ENCODE peak calls at places on chromosomes 16 and 17, in four cellular contexts. T is natural killer cell; F is NCI-H345; I is activated effector memory CD4-positive, alpha-beta T cell treated with Interleukin-2 at 50 U/mL for 16 hours. R is an unnamed sample.
A peak's percentile ranks its signal among the peaks of the same experiment; 100 is the strongest.

GRCh38 chr17:57261084-57261461 is 4.8 kb downstream of the MSI2 start:
- DNase-seq in T (no peak), F (no peak), I (no peak), R (no peak)

GRCh38 chr17:37713624-37714023 is 31.2 kb downstream of the HNF1B start:
- DNase-seq in F (no peak), I (no peak), T (no peak), R (no peak)

GRCh38 chr17:29591737-29592624 is 951 bp upstream of the ANKRD13B start:
- DNase-seq in F (peak; percentile 92), I (peak; percentile 67), T (peak; percentile 78), R (peak; percentile 93)

GRCh38 chr17:79667121-79667715 is 56.4 kb upstream of the RBFOX3 start:
- DNase-seq in F (no peak), I (no peak), T (no peak), R (no peak)

GRCh38 chr16:2584742-2585650 is 47.2 kb downstream of the PDPK1 start:
- DNase-seq in F (no peak), I (no peak), T (no peak), R (peak; percentile 9)

GRCh38 chr17:77174928-77175720 is 34.4 kb downstream of the SEC14L1 start:
- DNase-seq in F (no peak), I (no peak), T (no peak), R (no peak)

GRCh38 chr17:33142703-33143299 is 150.3 kb downstream of the ASIC2 start:
- DNase-seq in I (no peak), T (no peak), F (no peak), R (no peak)

GRCh38 chr16:7731121-7731520 is 398.5 kb downstream of the RBFOX1 start:
- DNase-seq in I (no peak), T (no peak), F (no peak), R (peak; percentile 32)

GRCh38 chr17:78498848-78499247 is 78.3 kb downstream of the DNAH17 start:
- DNase-seq in T (no peak), F (no peak), I (no peak), R (no peak)

GRCh38 chr17:79843917-79844815 is 4.9 kb upstream of the CBX4 start:
- DNase-seq in I (no peak), F (peak; percentile 41), T (no peak), R (peak; percentile 18)

GRCh38 chr16:50002190-50002589 is 22.8 kb upstream of the CNEP1R1 start:
- DNase-seq in T (no peak), F (no peak), I (no peak), R (no peak)

GRCh38 chr17:60102632-60103047 is 23.9 kb upstream of the HEATR6 start:
- DNase-seq in T (no peak), I (peak; percentile 13), F (no peak), R (no peak)

GRCh38 chr16:66660422-66661209 is 35.9 kb downstream of the CMTM4 start:
- DNase-seq in I (no peak), T (no peak), F (no peak), R (peak; percentile 26)

GRCh38 chr17:58249270-58250133 is 11.1 kb downstream of the LPO start:
- DNase-seq in I (peak; percentile 62), T (peak; percentile 76), F (peak; percentile 48), R (peak; percentile 59)

GRCh38 chr16:21713549-21714368 is 50.0 kb downstream of the OTOA start:
- DNase-seq in F (no peak), T (no peak), I (no peak), R (no peak)

GRCh38 chr16:50709980-50710379 is 16.6 kb downstream of the NOD2 start:
- DNase-seq in F (no peak), T (no peak), I (no peak), R (no peak)

GRCh38 chr16:7394936-7395335 is 62.3 kb downstream of the RBFOX1 start:
- DNase-seq in I (no peak), T (no peak), F (no peak), R (no peak)

GRCh38 chr17:60395508-60396065 is 3.7 kb upstream of the USP32 start:
- DNase-seq in F (peak; percentile 3), I (no peak), T (no peak), R (no peak)

GRCh38 chr17:82689077-82689476 is 9.4 kb downstream of the RAB40B start:
- DNase-seq in T (no peak), I (no peak), F (no peak), R (no peak)

GRCh38 chr17:79991140-79991923 is 44.3 kb downstream of the TBC1D16 start:
- DNase-seq in T (peak; percentile 47), I (peak; percentile 80), F (peak; percentile 94), R (peak; percentile 73)

GRCh38 chr16:25978227-25978626 is 286.5 kb downstream of the HS3ST4 start:
- DNase-seq in F (no peak), I (no peak), T (no peak), R (no peak)

GRCh38 chr17:65099941-65100315 is 37.2 kb upstream of the RGS9 start:
- DNase-seq in T (peak; percentile 58), F (peak; percentile 43), I (peak; percentile 34), R (no peak)

GRCh38 chr16:1834096-1834495 is 7.1 kb downstream of the FAHD1 start:
- DNase-seq in F (no peak), T (no peak), I (no peak), R (no peak)

GRCh38 chr16:47311738-47312505 is 148.9 kb downstream of the ITFG1 start:
- DNase-seq in F (no peak), I (no peak), T (no peak), R (no peak)

GRCh38 chr17:55783684-55784245 is 32.9 kb downstream of the PCTP start:
- DNase-seq in F (no peak), I (no peak), T (no peak), R (no peak)

GRCh38 chr16:59169168-59169567 is 435.1 kb upstream of the GOT2 start:
- DNase-seq in I (no peak), T (no peak), F (no peak), R (no peak)

GRCh38 chr16:766820-767640 is 6.5 kb downstream of the MSLN start:
- DNase-seq in T (no peak), F (no peak), I (no peak), R (no peak)